ENCODE peak calls at places on chromosome 21, in five cellular contexts. M, E, H, C and W are unnamed samples.

GRCh38 chr21:32492376-32492775 is 79.9 kb downstream of the EVA1C start:
- ATAC-seq in M (no peak), E (no peak), H (no peak), C (no peak), W (no peak)

GRCh38 chr21:44919913-44920693 is 596 bp downstream of the ITGB2 start:
- ATAC-seq in M (no peak), E (peak), H (peak), C (no peak), W (no peak)

GRCh38 chr21:29655577-29655976 is 284.2 kb downstream of the GRIK1 start:
- ATAC-seq in M (no peak), E (no peak), H (no peak), C (no peak), W (no peak)

GRCh38 chr21:15029077-15029476 is 35.7 kb downstream of the NRIP1 start:
- ATAC-seq in M (no peak), E (no peak), H (no peak), C (no peak), W (no peak)

GRCh38 chr21:15219866-15220265 is 155.1 kb upstream of the NRIP1 start:
- ATAC-seq in M (peak), E (no peak), H (no peak), C (no peak), W (no peak)

GRCh38 chr21:44865561-44866280 is 7.8 kb downstream of the PTTG1IP start:
- ATAC-seq in M (peak), E (no peak), H (no peak), C (no peak), W (no peak)

GRCh38 chr21:32878654-32879053 is 107.1 kb upstream of the PAXBP1 start:
- ATAC-seq in M (no peak), E (no peak), H (peak), C (no peak), W (no peak)

GRCh38 chr21:32806810-32807386 is 35.3 kb upstream of the PAXBP1 start:
- ATAC-seq in M (no peak), E (no peak), H (no peak), C (no peak), W (no peak)

GRCh38 chr21:34722684-34723300 is 54.0 kb downstream of the CLIC6 start:
- ATAC-seq in M (no peak), E (no peak), H (no peak), C (peak), W (no peak)

GRCh38 chr21:43758132-43758619 is 17.9 kb downstream of the CSTB start:
- ATAC-seq in M (peak), E (peak), H (peak), C (no peak), W (peak)

GRCh38 chr21:40041446-40041845 is 174.2 kb downstream of the PCP4 start:
- ATAC-seq in M (no peak), E (no peak), H (no peak), C (no peak), W (no peak)

GRCh38 chr21:44926364-44927101 is 5.8 kb upstream of the ITGB2 start:
- ATAC-seq in M (no peak), E (no peak), H (no peak), C (no peak), W (no peak)